ENCODE peak calls at places on chromosomes 2 and 18, in eight cellular contexts. C is RWPE2, Z is right lobe of liver, K is uterus, P is cardiac muscle cell, N is upper lobe of left lung, J is pancreas, R is adrenal gland. S is an unnamed sample.
A peak's percentile ranks its signal among the peaks of the same experiment; 100 is the strongest.

GRCh38 chr2:43537137-43537536 is 58.7 kb downstream of the THADA start:
- DNase-seq in K (no peak), C (no peak), J (no peak), N (no peak), R (no peak), P (no peak), Z (no peak), S (no peak)

GRCh38 chr2:3626817-3627499 is 31.0 kb upstream of the ALLC start:
- DNase-seq in C (peak; percentile 50), N (no peak), Z (no peak), P (no peak), J (peak; percentile 33), K (no peak), R (no peak), S (no peak)

GRCh38 chr2:216916956-216917650 is 57.2 kb upstream of the TNP1 start:
- DNase-seq in K (no peak), N (peak; percentile 10), P (no peak), C (no peak), R (no peak), Z (no peak), J (no peak), S (no peak)

GRCh38 chr18:5546660-5547059 is 2.9 kb upstream of the EPB41L3 start:
- DNase-seq in N (no peak), P (peak; percentile 82), R (peak; percentile 48), K (no peak), Z (no peak), C (no peak), J (no peak), S (no peak)

GRCh38 chr2:24850944-24851343 is 57.7 kb downstream of the CENPO start:
- DNase-seq in R (no peak), C (no peak), K (no peak), P (no peak), N (no peak), J (no peak), Z (no peak), S (no peak)

GRCh38 chr18:35303610-35304009 is 13.6 kb upstream of the ZSCAN30 start:
- DNase-seq in N (no peak), R (no peak), Z (no peak), J (no peak), C (no peak), P (no peak), K (no peak), S (no peak)

GRCh38 chr2:84395819-84396218 is 63.3 kb downstream of the SUCLG1 start:
- DNase-seq in C (no peak), P (peak; percentile 2), Z (no peak), N (no peak), J (no peak), K (no peak), R (no peak), S (no peak)

GRCh38 chr2:239273280-239274234 is 127.3 kb downstream of the HDAC4 start:
- DNase-seq in K (peak; percentile 13), J (no peak), P (no peak), Z (no peak), C (no peak), N (peak; percentile 78), R (peak; percentile 33), S (peak; percentile 37)

GRCh38 chr2:160087854-160088745 is 25.7 kb upstream of the PLA2R1 start:
- DNase-seq in K (no peak), Z (no peak), P (peak; percentile 30), N (no peak), C (no peak), J (no peak), R (no peak), S (no peak)

GRCh38 chr2:155256803-155257202 is 558.3 kb downstream of the KCNJ3 start:
- DNase-seq in P (no peak), J (no peak), N (no peak), Z (no peak), R (no peak), K (no peak), C (no peak), S (no peak)

GRCh38 chr2:229153946-229154345 is 117.1 kb downstream of the PID1 start:
- DNase-seq in R (no peak), P (no peak), N (no peak), Z (no peak), C (no peak), J (no peak), K (no peak), S (no peak)

GRCh38 chr18:61957801-61958516 is 65.2 kb upstream of the RNF152 start:
- DNase-seq in C (no peak), R (no peak), Z (no peak), K (no peak), J (no peak), N (peak; percentile 39), P (peak; percentile 57), S (no peak)

GRCh38 chr18:54013452-54013851 is 211.0 kb downstream of the MBD2 start:
- DNase-seq in R (no peak), K (no peak), P (no peak), N (no peak), J (no peak), Z (no peak), C (no peak), S (no peak)

GRCh38 chr2:137205324-137205723 is 440.0 kb downstream of the THSD7B start:
- DNase-seq in R (no peak), C (no peak), P (no peak), N (no peak), K (no peak), Z (no peak), J (no peak), S (no peak)

GRCh38 chr2:161004379-161004778 is 155.8 kb upstream of the TANK start:
- DNase-seq in R (no peak), K (no peak), P (peak; percentile 37), C (no peak), N (no peak), J (no peak), Z (no peak), S (no peak)

GRCh38 chr2:69375494-69376353 is 11.3 kb downstream of the GFPT1 start:
- DNase-seq in N (no peak), J (no peak), K (no peak), C (no peak), R (no peak), Z (no peak), P (peak; percentile 58), S (no peak)

GRCh38 chr2:219149667-219150066 is 10.9 kb downstream of the NHEJ1 start:
- DNase-seq in C (no peak), J (no peak), P (peak; percentile 48), Z (peak; percentile 88), N (no peak), K (no peak), R (no peak), S (no peak)

DNA sequence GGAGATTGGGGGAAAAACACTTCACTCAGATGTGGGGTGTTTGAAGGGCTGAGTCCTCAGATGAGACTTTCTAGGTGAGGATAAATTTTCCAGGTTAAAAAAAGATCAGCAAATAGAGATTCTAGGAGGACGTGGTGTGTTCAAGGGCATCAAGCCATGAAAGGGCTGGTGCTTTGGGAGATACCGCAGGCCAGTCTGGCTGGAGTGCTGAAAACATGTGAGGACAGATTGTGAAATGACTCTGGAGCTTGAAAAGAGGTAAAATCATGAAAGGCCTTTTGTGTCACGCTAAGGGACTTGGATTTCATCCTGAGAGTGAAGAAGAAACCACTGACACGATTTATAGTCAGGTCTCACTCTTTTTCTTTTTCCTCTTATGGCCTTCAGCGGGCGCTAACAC is 320.5 kb downstream of the DPP10 start:
- DNase-seq in C (no peak), Z (peak; percentile 64), R (peak; percentile 18), K (no peak), J (no peak), P (no peak), N (no peak), S (peak; percentile 67)
- H3K4me1 ChIP-seq in C (no peaks in the 10 kb centered on the region), Z (no peaks in the 10 kb centered on the region), R (no peaks in the 10 kb centered on the region), K (no peaks in the 10 kb centered on the region), J (no peaks in the 10 kb centered on the region), P (peaks cover 30% of the 10 kb centered on the region), N (no peaks in the 10 kb centered on the region), S (peaks cover 4% of the 10 kb centered on the region)

DNA sequence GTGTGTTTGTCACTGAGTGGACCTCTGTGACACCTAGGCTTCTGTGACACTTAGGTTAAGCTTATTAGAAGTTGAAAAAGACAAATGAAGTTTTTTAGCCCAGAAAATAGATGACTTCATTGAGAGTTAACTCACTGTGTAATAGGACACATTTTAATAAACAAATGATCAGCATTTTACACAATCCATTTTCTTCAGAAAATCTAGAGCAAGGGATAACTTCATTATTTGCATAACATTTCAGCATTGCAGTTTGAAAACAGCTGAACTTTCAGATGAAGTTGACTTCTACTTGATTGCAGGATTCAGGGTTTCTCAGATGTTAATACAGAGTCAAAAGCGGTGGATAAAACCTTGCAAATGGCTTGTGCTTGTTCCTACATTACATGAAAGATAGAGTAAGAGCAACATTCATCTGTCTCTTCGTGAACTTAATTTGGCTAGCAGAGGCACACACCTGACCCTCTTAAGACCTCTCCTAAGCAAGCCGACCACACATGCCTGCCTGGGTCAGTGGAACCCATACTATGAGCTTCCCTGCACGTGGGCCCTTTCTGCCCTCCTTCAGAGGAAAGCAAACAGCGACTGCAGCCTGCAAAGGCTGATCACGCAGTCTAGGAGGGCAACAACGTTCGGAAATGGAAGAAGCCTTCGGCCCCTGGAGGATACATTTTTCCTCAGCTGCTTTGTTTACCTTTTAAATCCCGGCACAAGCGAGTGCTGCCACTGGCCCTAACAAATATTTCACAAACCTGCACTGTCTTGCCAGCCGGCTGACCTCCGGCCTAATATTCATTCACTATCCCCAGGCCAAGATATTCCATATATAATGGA is 16.6 kb downstream of the ITGB1BP1 start:
- DNase-seq in R (no peak), C (no peak), J (peak; percentile 41), P (no peak), Z (no peak), K (peak; percentile 4), N (no peak), S (no peak)
- H3K36me3 ChIP-seq in R (peaks cover 26% of the 10 kb centered on the region), C (peaks cover 89% of the 10 kb centered on the region), J (no peaks in the 10 kb centered on the region), P (peaks cover 6% of the 10 kb centered on the region), Z (peaks cover 12% of the 10 kb centered on the region), K (no peaks in the 10 kb centered on the region), N (peaks cover 6% of the 10 kb centered on the region), S (peaks cover 62% of the 10 kb centered on the region)

GRCh38 chr2:113328043-113328442 is 49.3 kb upstream of the PAX8 start:
- DNase-seq in K (no peak), J (no peak), N (no peak), P (no peak), Z (no peak), C (no peak), R (no peak), S (no peak)
- H3K4me1 ChIP-seq in K (no peaks in the 10 kb centered on the region), J (no peaks in the 10 kb centered on the region), N (peaks cover 17% of the 10 kb centered on the region), P (peaks cover 3% of the 10 kb centered on the region), Z (peaks cover 29% of the 10 kb centered on the region), C (peaks cover 38% of the 10 kb centered on the region), R (peaks cover 21% of the 10 kb centered on the region), S (peaks cover 10% of the 10 kb centered on the region)

GRCh38 chr2:15608392-15608761 is 16.7 kb downstream of the DDX1 start:
- DNase-seq in Z (no peak), P (no peak), J (no peak), K (no peak), N (no peak), C (no peak), R (no peak), S (no peak)

GRCh38 chr2:15605721-15606120 is 14.1 kb downstream of the DDX1 start:
- DNase-seq in Z (no peak), N (no peak), K (no peak), C (no peak), R (no peak), P (no peak), J (no peak), S (no peak)

GRCh38 chr2:15606481-15607441 is 15.1 kb downstream of the DDX1 start:
- DNase-seq in J (no peak), R (no peak), N (no peak), P (no peak), Z (no peak), C (no peak), K (no peak), S (no peak)

GRCh38 chr2:15609341-15610042 is 17.8 kb downstream of the DDX1 start:
- DNase-seq in N (no peak), K (no peak), R (no peak), Z (no peak), C (no peak), P (no peak), J (no peak), S (no peak)

GRCh38 chr2:15607709-15608391 is 16.2 kb downstream of the DDX1 start:
- DNase-seq in R (no peak), K (no peak), Z (no peak), J (no peak), P (no peak), N (no peak), C (no peak), S (no peak)
- H3K36me3 ChIP-seq in R (peaks cover 77% of the 10 kb centered on the region), K (no peaks in the 10 kb centered on the region), Z (peaks cover 68% of the 10 kb centered on the region), J (peaks cover 37% of the 10 kb centered on the region), P (peaks cover 68% of the 10 kb centered on the region), N (peaks cover 47% of the 10 kb centered on the region), C (peaks cover 76% of the 10 kb centered on the region), S (peaks cover 79% of the 10 kb centered on the region)

S was measured in heart left ventricle.